ENCODE peak calls at places on chromosomes 2 and 18, in five cellular contexts. J is heart left ventricle, H is transverse colon, L is iPS DF 6.9, X is right cardiac atrium. W is an unnamed sample.

GRCh38 chr2:174748948-174749347 is 15.3 kb downstream of the CHRNA1 start:
- DNase-seq in J (peak; percentile 51), H (peak; percentile 74), L (peak; percentile 80), X (peak; percentile 24), W (no peak)

GRCh38 chr2:221460136-221460535 is 112.0 kb downstream of the EPHA4 start:
- DNase-seq in J (no peak), H (no peak), L (no peak), X (no peak), W (no peak)

GRCh38 chr2:224754129-224754528 is 38.0 kb upstream of the CCDC195 start:
- DNase-seq in J (no peak), H (no peak), L (no peak), X (peak; percentile 16), W (no peak)

GRCh38 chr18:24790347-24790746 is 329.9 kb downstream of the HRH4 start:
- DNase-seq in J (no peak), H (no peak), L (no peak), X (no peak), W (no peak)

GRCh38 chr2:3338360-3338759 is 39.3 kb downstream of the EIPR1 start:
- DNase-seq in J (no peak), H (no peak), L (no peak), X (no peak), W (no peak)

GRCh38 chr2:233404227-233404626 is 49.9 kb downstream of the DGKD start:
- DNase-seq in J (no peak), H (peak; percentile 75), L (no peak), X (no peak), W (no peak)

GRCh38 chr2:127530245-127531132 is 4.2 kb upstream of the IWS1 start:
- DNase-seq in J (no peak), H (no peak), L (no peak), X (no peak), W (no peak)

GRCh38 chr2:23009545-23010149 is 375.3 kb upstream of the KLHL29 start:
- DNase-seq in J (peak; percentile 42), H (peak; percentile 9), L (no peak), X (no peak), W (no peak)

GRCh38 chr2:96809216-96809882 is 6.7 kb upstream of the CNNM3 start:
- DNase-seq in J (no peak), H (no peak), L (no peak), X (no peak), W (no peak)

GRCh38 chr2:24365051-24365450 is 4.7 kb upstream of the ITSN2 start:
- DNase-seq in J (peak; percentile 90), H (peak; percentile 86), L (no peak), X (peak; percentile 90), W (peak; percentile 92)

GRCh38 chr2:145957929-145958328 is 1438.0 kb upstream of the ZEB2 start:
- DNase-seq in J (no peak), H (no peak), L (no peak), X (no peak), W (no peak)
- H3K9me3 ChIP-seq in J (no peaks in the 10 kb centered on the region), H (peaks cover 3% of the 10 kb centered on the region), L (peaks cover 2% of the 10 kb centered on the region), X (no peaks in the 10 kb centered on the region), W (no peaks in the 10 kb centered on the region)

GRCh38 chr2:89820248-89820647 is 1128.8 kb downstream of the RPIA start:
- DNase-seq in J (no peak), H (no peak), L (no peak), X (no peak), W (no peak)

GRCh38 chr2:89819809-89820208 is 1128.3 kb downstream of the RPIA start:
- DNase-seq in J (no peak), H (no peak), L (no peak), X (no peak), W (no peak)

GRCh38 chr2:89821455-89821945 is 1130.0 kb downstream of the RPIA start:
- DNase-seq in J (no peak), H (no peak), L (no peak), X (no peak), W (no peak)

GRCh38 chr2:89825034-89825433 is 1133.6 kb downstream of the RPIA start:
- DNase-seq in J (no peak), H (no peak), L (no peak), X (no peak), W (no peak)

GRCh38 chr2:89823556-89823955 is 1132.1 kb downstream of the RPIA start:
- DNase-seq in J (no peak), H (no peak), L (no peak), X (no peak), W (no peak)
- H3K9me3 ChIP-seq in J (peaks cover under 1% of the 10 kb centered on the region), H (peaks cover 13% of the 10 kb centered on the region), L (peaks cover 27% of the 10 kb centered on the region), X (no peaks in the 10 kb centered on the region), W (no peaks in the 10 kb centered on the region)

GRCh38 chr2:94758546-94758945 is 112.7 kb upstream of the TEKT4 start:
- DNase-seq in J (no peak), H (no peak), L (no peak), X (no peak), W (no peak)
- H3K9me3 ChIP-seq in J (no peaks in the 10 kb centered on the region), H (no peaks in the 10 kb centered on the region), L (peaks cover 18% of the 10 kb centered on the region), X (no peaks in the 10 kb centered on the region), W (no peaks in the 10 kb centered on the region)

GRCh38 chr18:6546229-6546628 is 131.5 kb upstream of the L3MBTL4 start:
- DNase-seq in J (no peak), H (no peak), L (no peak), X (no peak), W (no peak)

GRCh38 chr18:6553234-6553900 is 138.7 kb upstream of the L3MBTL4 start:
- DNase-seq in J (no peak), H (no peak), L (no peak), X (no peak), W (no peak)

GRCh38 chr18:6543330-6543908 is 128.7 kb upstream of the L3MBTL4 start:
- DNase-seq in J (no peak), H (no peak), L (no peak), X (no peak), W (no peak)

GRCh38 chr18:6542296-6542695 is 127.6 kb upstream of the L3MBTL4 start:
- DNase-seq in J (no peak), H (no peak), L (no peak), X (no peak), W (no peak)

GRCh38 chr18:6547476-6547875 is 132.8 kb upstream of the L3MBTL4 start:
- DNase-seq in J (no peak), H (no peak), L (no peak), X (no peak), W (no peak)
- H3K9me3 ChIP-seq in J (no peaks in the 10 kb centered on the region), H (no peaks in the 10 kb centered on the region), L (peaks cover 1% of the 10 kb centered on the region), X (no peaks in the 10 kb centered on the region), W (no peaks in the 10 kb centered on the region)

W was measured in lower lobe of right lung.